ENCODE peak calls at places on chromosome 15, in six cellular contexts. U is body of pancreas, S is prostate gland, C is heart left ventricle, H is uterus, V is A549. E is an unnamed sample.

GRCh38 chr15:72397780-72398179 is 325 bp upstream of the TMEM202 start:
- DNase-seq in U (no peak), S (no peak), C (no peak), H (no peak), V (no peak), E (no peak)

GRCh38 chr15:60580650-60581415 is 101.9 kb upstream of the ICE2 start:
- DNase-seq in U (no peak), S (no peak), C (no peak), H (no peak), V (no peak), E (no peak)

GRCh38 chr15:25182736-25183445 is 228.1 kb downstream of the SNRPN start:
- DNase-seq in U (no peak), S (no peak), C (peak; percentile 42), H (no peak), V (no peak), E (no peak)

GRCh38 chr15:40680151-40680550 is 14.8 kb upstream of the RAD51 start:
- DNase-seq in U (no peak), S (no peak), C (no peak), H (no peak), V (no peak), E (no peak)

GRCh38 chr15:80967451-80967850 is 22.2 kb downstream of the MESD start:
- DNase-seq in U (peak; percentile 5), S (no peak), C (no peak), H (no peak), V (no peak), E (no peak)

GRCh38 chr15:31311735-31312134 is 14.9 kb upstream of the KLF13 start:
- DNase-seq in U (no peak), S (no peak), C (no peak), H (no peak), V (no peak), E (no peak)

GRCh38 chr15:89885611-89886010 is 8.2 kb downstream of the AP3S2 start:
- DNase-seq in U (no peak), S (no peak), C (no peak), H (no peak), V (no peak), E (no peak)

GRCh38 chr15:39553947-39554731 is 26.7 kb upstream of the THBS1 start:
- DNase-seq in U (no peak), S (peak; percentile 92), C (no peak), H (no peak), V (no peak), E (peak; percentile 58)

GRCh38 chr15:51620647-51621046 is 1.9 kb downstream of the DMXL2 start:
- DNase-seq in U (no peak), S (no peak), C (no peak), H (no peak), V (no peak), E (no peak)

GRCh38 chr15:58509556-58509955 is 77.8 kb downstream of the LIPC start:
- DNase-seq in U (no peak), S (no peak), C (no peak), H (no peak), V (no peak), E (no peak)

GRCh38 chr15:77480859-77481258 is 60.2 kb downstream of the HMG20A start:
- DNase-seq in U (no peak), S (no peak), C (no peak), H (no peak), V (no peak), E (no peak)

GRCh38 chr15:100007609-100008008 is 274.4 kb upstream of the LYSMD4 start:
- DNase-seq in U (no peak), S (no peak), C (no peak), H (no peak), V (no peak), E (no peak)

DNA sequence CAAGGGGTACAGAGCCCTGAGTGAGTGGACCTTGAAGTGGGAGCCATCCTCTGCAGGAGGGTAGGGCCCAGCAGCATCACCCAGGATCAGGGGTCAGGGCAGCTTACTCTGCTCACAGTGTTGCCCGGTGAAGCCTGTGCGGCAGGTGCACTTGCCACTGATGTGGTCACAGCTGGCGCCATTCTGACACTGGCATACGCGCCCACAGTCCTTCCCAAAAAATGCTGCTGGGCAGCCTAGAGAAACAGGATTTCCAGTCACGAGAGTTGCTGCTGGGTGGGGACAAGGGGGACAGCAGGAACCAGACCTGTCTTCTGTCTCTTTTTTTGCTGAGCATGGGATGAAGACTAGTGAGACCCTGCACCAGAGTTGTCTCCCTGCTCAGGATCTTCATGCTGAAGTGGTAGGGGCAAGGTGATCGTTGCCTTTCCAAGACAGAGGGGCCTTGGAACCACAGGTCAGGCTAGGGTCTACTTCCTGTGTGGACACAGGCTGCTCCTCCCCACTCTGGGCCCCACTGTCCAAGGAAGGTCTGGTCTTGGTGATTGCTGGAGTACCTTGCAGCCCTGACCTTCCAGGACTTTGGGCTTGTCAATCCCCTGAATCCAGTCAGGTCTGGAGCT is 46.9 kb downstream of the RAB11A start:
- DNase-seq in U (no peak), S (no peak), C (no peak), H (no peak), V (no peak), E (no peak)
- H3K4me3 ChIP-seq in U (no peak overlapping the region), S (no peak overlapping the region), C (no peak overlapping the region), H (no peak overlapping the region), V (no peak overlapping the region), E (no peak overlapping the region)

GRCh38 chr15:64776402-64776786 is 1.0 kb upstream of the RBPMS2 start:
- DNase-seq in U (no peak), S (no peak), C (no peak), H (peak; percentile 31), V (no peak), E (no peak)

GRCh38 chr15:64773606-64774555 is 1.5 kb downstream of the RBPMS2 start:
- DNase-seq in U (no peak), S (no peak), C (no peak), H (no peak), V (no peak), E (no peak)

GRCh38 chr15:64775551-64776401 is at the start of gene RBPMS2:
- DNase-seq in U (peak; percentile 17), S (no peak), C (peak; percentile 75), H (peak; percentile 62), V (peak; percentile 38), E (no peak)

GRCh38 chr15:64772964-64773363 is 2.4 kb downstream of the RBPMS2 start:
- DNase-seq in U (no peak), S (no peak), C (no peak), H (no peak), V (no peak), E (no peak)

DNA sequence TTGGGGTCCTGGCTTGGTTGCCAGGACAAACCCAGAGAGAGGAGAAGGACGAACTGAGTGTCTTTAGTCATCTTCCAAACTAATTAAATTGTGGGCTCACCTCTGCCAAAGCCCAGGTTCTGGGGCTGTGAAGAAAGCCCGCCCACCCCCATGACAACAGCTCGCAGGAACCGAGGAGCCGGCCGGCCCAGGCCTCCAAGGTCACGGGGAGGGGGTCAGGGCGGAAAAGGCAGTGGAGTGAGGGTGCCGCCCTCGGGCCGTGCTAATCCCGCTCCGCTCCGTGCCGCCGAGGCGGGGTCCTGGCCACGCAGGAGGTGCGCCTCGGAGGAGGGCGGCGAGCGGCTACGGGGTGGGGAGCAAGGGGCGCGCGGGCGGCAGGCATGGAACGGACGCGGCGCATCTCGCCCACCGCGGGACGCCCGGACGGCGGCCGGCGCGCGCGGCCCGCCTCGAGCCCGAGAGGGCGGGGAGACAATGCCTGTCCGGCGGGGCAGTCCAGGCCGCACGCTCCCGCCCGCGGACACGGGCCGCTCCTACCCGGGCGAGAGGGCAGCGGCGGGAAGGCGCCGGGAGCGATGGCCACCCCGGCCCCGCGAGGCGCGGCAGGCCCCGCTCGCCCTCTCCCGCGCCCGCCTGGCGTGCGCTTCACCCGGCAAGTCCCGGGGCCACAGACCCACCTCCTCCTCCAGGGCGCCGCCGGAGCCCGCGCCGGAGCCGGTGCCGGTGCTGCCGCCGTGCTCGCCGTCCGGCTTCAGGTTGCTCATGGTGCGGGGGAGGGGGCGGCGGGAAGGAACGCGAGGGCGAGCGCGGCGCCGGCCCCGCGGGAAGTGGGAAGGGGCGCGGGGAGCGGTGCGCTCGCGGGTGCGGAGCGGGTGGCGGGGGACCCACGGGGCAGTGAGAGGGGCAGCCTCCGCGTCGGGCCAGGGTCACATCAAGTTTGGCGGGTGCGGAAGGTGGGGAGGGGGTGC is 549 bp downstream of the RBPMS2 start:
- DNase-seq in U (peak; percentile 29), S (no peak), C (peak; percentile 68), H (peak; percentile 46), V (peak; percentile 33), E (no peak)
- TF ChIP-seq POLR2A in U (no peak), S (no peak), C (no peak), H (no peak), V (peak; percentile 13), E (no peak)

GRCh38 chr15:69574506-69574905 is 121.9 kb downstream of the RPLP1 start:
- DNase-seq in U (no peak), S (no peak), C (no peak), H (no peak), V (no peak), E (no peak)

GRCh38 chr15:69573815-69574472 is 121.3 kb downstream of the RPLP1 start:
- DNase-seq in U (no peak), S (no peak), C (no peak), H (peak; percentile 47), V (no peak), E (no peak)

GRCh38 chr15:69576948-69577351 is 124.3 kb downstream of the RPLP1 start:
- DNase-seq in U (peak; percentile 37), S (no peak), C (no peak), H (no peak), V (no peak), E (no peak)

GRCh38 chr15:69576035-69576526 is 123.5 kb downstream of the RPLP1 start:
- DNase-seq in U (peak; percentile 77), S (peak; percentile 53), C (peak; percentile 83), H (peak; percentile 27), V (peak; percentile 68), E (peak; percentile 76)

DNA sequence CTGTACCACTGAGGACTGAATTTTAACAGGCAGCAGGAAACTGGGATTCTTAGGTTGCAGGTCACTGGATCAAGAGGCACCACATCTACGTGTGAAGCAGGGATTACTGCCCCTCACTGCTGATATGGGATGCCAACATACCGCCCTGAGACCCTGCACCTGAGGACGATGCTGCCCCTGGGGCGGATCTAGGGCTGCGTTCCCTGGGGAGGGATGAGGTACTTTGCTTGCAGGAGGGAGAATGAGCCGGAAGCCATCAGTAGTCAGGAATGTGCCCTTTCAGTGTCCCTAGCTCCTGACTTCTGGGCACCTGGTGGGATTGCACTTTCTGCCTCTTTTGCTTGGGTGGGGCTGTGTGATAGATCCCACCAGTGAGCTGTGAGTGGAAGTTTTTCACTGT is 122.8 kb downstream of the RPLP1 start:
- DNase-seq in U (no peak), S (no peak), C (no peak), H (no peak), V (no peak), E (no peak)
- H3K27ac ChIP-seq in U (no peak overlapping the region), S (no peak overlapping the region), C (no peak overlapping the region), H (no peak overlapping the region), V (peak overlapping the region; percentile 50), E (no peak overlapping the region)

DNA sequence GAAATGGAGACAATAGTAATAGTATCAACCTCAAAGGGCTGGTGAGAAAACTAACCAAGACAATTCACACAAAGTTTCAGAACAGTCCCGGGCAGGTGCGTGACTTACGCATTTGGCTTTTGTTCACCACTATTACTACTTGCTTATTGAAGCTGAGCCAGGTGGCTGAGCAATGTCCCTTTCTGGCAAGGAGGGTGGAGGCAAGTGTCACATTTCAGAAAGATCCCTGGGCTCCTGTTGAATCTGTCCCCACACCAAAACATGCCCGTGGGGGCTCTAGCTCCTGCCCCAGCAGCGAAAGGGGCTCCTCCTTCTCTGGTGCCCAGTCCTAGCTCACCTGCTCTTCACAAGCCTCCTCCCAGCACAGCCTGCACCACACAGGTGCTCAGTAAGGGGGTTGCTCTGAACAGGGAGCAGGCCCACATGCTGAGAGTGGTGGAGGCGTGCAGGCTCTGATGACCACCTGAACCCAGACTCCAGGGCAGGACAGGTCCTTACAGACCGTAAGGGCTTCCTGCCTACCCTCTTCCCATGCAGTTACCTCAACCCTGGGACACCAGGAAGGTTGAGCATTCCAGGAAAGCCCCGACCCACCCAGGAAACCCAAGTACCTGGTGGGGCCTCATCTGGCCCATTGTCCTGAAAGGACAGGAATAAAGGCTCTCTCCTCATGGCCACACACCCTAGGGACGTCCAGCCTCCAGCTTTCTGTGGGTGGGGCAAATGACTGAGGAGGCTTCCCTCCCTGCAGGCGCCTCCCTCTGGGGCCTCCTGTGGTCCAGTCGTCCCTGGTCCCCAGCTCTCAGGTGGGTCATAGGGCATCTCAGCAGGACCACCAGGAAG is 32.6 kb downstream of the SEMA7A start:
- DNase-seq in U (no peak), S (no peak), C (no peak), H (no peak), V (no peak), E (no peak)
- H3K4me3 ChIP-seq in U (no peak overlapping the region), S (no peak overlapping the region), C (no peak overlapping the region), H (no peak overlapping the region), V (no peak overlapping the region), E (no peak overlapping the region)